ENCODE peak calls at places on chromosomes 2 and 18, in seven cellular contexts. U is H9, X is mesendoderm, T is H1, N is IMR-90, O is neuronal stem cell, R is mesenchymal stem cell. D is an unnamed sample.

GRCh38 chr18:46555724-46556123 is 101.3 kb downstream of the LOXHD1 start:
- DNase-seq in O (no peak), R (no peak), N (peak; percentile 3), U (peak; percentile 63), X (peak; percentile 71), T (peak; percentile 21), D (peak; percentile 36)

GRCh38 chr2:192669505-192670082 is 474.9 kb upstream of the TMEFF2 start:
- DNase-seq in N (no peak), R (no peak), T (no peak), U (no peak), X (no peak), O (no peak), D (no peak)

GRCh38 chr2:134250840-134251461 is 2.9 kb upstream of the MGAT5 start:
- DNase-seq in R (no peak), N (no peak), O (no peak), U (no peak), T (no peak), X (no peak), D (no peak)

GRCh38 chr2:238791345-238791744 is 56.5 kb upstream of the TWIST2 start:
- DNase-seq in U (no peak), N (no peak), X (no peak), O (no peak), R (no peak), T (no peak), D (no peak)

GRCh38 chr18:59921384-59921891 is 21.6 kb downstream of the PMAIP1 start:
- DNase-seq in N (no peak), T (no peak), O (no peak), R (no peak), X (no peak), U (no peak), D (no peak)

GRCh38 chr2:237257471-237257951 is 156.5 kb downstream of the COL6A3 start:
- DNase-seq in U (no peak), O (no peak), R (no peak), X (no peak), N (peak; percentile 89), T (no peak), D (no peak)

GRCh38 chr2:134594399-134594798 is 124.4 kb downstream of the TMEM163 start:
- DNase-seq in T (no peak), U (no peak), O (no peak), R (no peak), N (no peak), X (no peak), D (no peak)

GRCh38 chr2:164302786-164303185 is 318.5 kb downstream of the GRB14 start:
- DNase-seq in X (peak; percentile 12), R (no peak), T (no peak), U (no peak), O (peak; percentile 59), N (no peak), D (no peak)

GRCh38 chr2:179558010-179558911 is 293.6 kb upstream of the SESTD1 start:
- DNase-seq in U (no peak), O (no peak), X (no peak), T (no peak), R (no peak), N (no peak), D (no peak)

GRCh38 chr2:45839388-45840251 is 188.1 kb downstream of the PRKCE start:
- DNase-seq in T (no peak), R (no peak), X (no peak), U (no peak), O (no peak), N (peak; percentile 18), D (no peak)

GRCh38 chr2:29389686-29390085 is 274.5 kb downstream of the CLIP4 start:
- DNase-seq in U (no peak), T (no peak), R (no peak), O (no peak), N (no peak), X (no peak), D (peak; percentile 74)

GRCh38 chr2:218631837-218632236 is 24.1 kb downstream of the PLCD4 start:
- DNase-seq in U (no peak), R (no peak), O (no peak), N (peak; percentile 47), T (no peak), X (no peak), D (no peak)

GRCh38 chr2:232787806-232788205 is 11.4 kb upstream of the KCNJ13 start:
- DNase-seq in U (no peak), N (no peak), O (no peak), R (no peak), T (no peak), X (no peak), D (no peak)

GRCh38 chr2:232793271-232793670 is 16.9 kb upstream of the KCNJ13 start:
- DNase-seq in X (no peak), T (no peak), O (no peak), N (no peak), R (no peak), U (no peak), D (no peak)

GRCh38 chr2:232783278-232783677 is 6.9 kb upstream of the KCNJ13 start:
- DNase-seq in O (no peak), X (no peak), N (no peak), T (no peak), R (no peak), U (no peak), D (no peak)

GRCh38 chr2:232791518-232791917 is 15.2 kb upstream of the KCNJ13 start:
- DNase-seq in R (no peak), N (no peak), O (no peak), X (no peak), U (no peak), T (no peak), D (no peak)

DNA sequence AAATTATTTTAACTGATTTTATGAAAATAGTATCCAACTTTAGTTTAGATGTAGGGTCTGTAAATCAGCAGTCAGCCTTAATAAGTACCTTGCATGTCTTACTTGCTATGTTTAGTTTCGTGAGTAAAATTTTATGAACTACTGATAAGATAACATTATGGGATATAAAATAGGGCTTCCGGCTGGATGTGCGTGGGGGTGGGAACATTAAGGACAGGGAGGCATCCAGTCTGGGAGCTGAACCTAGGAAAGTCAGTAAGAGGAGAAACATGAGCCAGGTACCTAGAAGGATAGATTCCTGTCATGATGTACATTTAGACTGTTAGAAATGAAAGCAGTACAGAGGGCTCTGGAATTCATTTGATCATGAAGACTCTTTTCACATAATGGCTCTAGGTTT is 12.7 kb upstream of the KCNJ13 start:
- DNase-seq in U (no peak), R (no peak), O (no peak), T (no peak), N (no peak), X (no peak), D (no peak)
- H4K8ac ChIP-seq in U (no peak overlapping the region), R (no peak overlapping the region), O (no peak overlapping the region), T (no peak overlapping the region), N (no peak overlapping the region), X (no peak overlapping the region), D (no peak overlapping the region)

DNA sequence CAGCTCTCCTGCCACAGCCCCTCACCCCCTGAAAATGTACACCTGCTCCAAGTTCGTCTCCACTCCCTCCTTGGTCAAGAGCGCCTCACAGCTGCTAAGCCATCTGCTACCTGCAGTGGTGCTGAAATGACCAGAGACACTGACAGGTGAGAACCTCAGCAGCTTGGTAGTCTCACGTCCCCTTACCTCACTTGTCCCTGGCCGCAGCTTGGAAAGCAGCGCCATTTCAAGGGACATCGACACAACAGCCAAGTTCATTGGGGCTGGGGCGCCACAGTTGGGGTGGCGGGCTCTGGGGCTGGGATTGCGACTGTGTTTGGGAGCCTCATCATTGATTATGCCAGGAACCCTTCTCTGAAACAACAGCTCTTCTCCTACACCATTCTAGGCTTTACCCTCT is 47.5 kb downstream of the ANKRD44 start:
- DNase-seq in O (no peak), T (no peak), U (no peak), N (no peak), R (no peak), X (no peak), D (no peak)
- H4K8ac ChIP-seq in O (no peak overlapping the region), T (no peak overlapping the region), U (no peak overlapping the region), N (no peak overlapping the region), R (peak overlapping the region; percentile 49), X (no peak overlapping the region), D (no peak overlapping the region)

GRCh38 chr2:144547512-144547911 is 27.6 kb upstream of the ZEB2 start:
- DNase-seq in N (no peak), O (no peak), R (no peak), X (no peak), T (no peak), U (no peak), D (no peak)
- H4K8ac ChIP-seq in N (no peak overlapping the region), O (no peak overlapping the region), R (no peak overlapping the region), X (no peak overlapping the region), T (no peak overlapping the region), U (no peak overlapping the region), D (no peak overlapping the region)

GRCh38 chr2:185255566-185255965 is 483.0 kb upstream of the FSIP2 start:
- DNase-seq in O (no peak), U (no peak), N (no peak), R (peak; percentile 9), T (no peak), X (no peak), D (no peak)
- H4K8ac ChIP-seq in O (no peak overlapping the region), U (no peak overlapping the region), N (no peak overlapping the region), R (no peak overlapping the region), T (no peak overlapping the region), X (no peak overlapping the region), D (no peak overlapping the region)

GRCh38 chr2:143139835-143140393 is 10.7 kb downstream of the ARHGAP15 start:
- DNase-seq in U (no peak), N (no peak), O (no peak), T (no peak), R (no peak), X (no peak), D (no peak)
- H4K8ac ChIP-seq in U (no peak overlapping the region), N (no peak overlapping the region), O (no peak overlapping the region), T (no peak overlapping the region), R (no peak overlapping the region), X (no peak overlapping the region), D (no peak overlapping the region)